ENCODE peak calls at places on chromosomes 11 and 22, in five cellular contexts. X is HepG2, M is IMR-90, O is K562, T is A549. H is an unnamed sample.

GRCh38 chr11:75790986-75791385 is 22.4 kb downstream of the DGAT2 start:
- DNase-seq in X (no peak), M (no peak), O (no peak), T (no peak), H (no peak)

GRCh38 chr22:32469799-32470212 is 4.8 kb upstream of the FBXO7 start:
- DNase-seq in X (no peak), M (peak; percentile 84), O (peak; percentile 49), T (peak; percentile 20), H (no peak)

GRCh38 chr22:38348751-38349496 is 31.7 kb upstream of the CSNK1E start:
- DNase-seq in X (no peak), M (no peak), O (no peak), T (no peak), H (peak; percentile 59)

GRCh38 chr11:12149672-12150225 is 39.4 kb downstream of the MICAL2 start:
- DNase-seq in X (no peak), M (peak; percentile 83), O (peak; percentile 60), T (no peak), H (no peak)

GRCh38 chr11:134512061-134512460 is 100.0 kb upstream of the B3GAT1 start:
- DNase-seq in X (no peak), M (no peak), O (no peak), T (no peak), H (no peak)

GRCh38 chr22:17095538-17095937 is 10.7 kb downstream of the IL17RA start:
- DNase-seq in X (no peak), M (no peak), O (peak; percentile 57), T (no peak), H (no peak)

GRCh38 chr11:72380132-72380503 is 54.2 kb downstream of the CLPB start:
- DNase-seq in X (no peak), M (peak; percentile 12), O (no peak), T (no peak), H (no peak)

GRCh38 chr11:117492578-117493251 is 165.1 kb downstream of the CEP164 start:
- DNase-seq in X (no peak), M (no peak), O (no peak), T (no peak), H (peak; percentile 33)

GRCh38 chr22:46057206-46057605 is 80.2 kb upstream of the WNT7B start:
- DNase-seq in X (no peak), M (no peak), O (no peak), T (no peak), H (no peak)

GRCh38 chr11:92225563-92226308 is 1.1 kb downstream of the FAT3 start:
- DNase-seq in X (no peak), M (no peak), O (no peak), T (no peak), H (no peak)

GRCh38 chr11:76627541-76628082 is 42.9 kb downstream of the LRRC32 start:
- DNase-seq in X (no peak), M (no peak), O (no peak), T (no peak), H (no peak)

GRCh38 chr11:2376751-2377451 is at the start of gene CD81:
- DNase-seq in X (no peak), M (peak; percentile 33), O (peak; percentile 91), T (peak; percentile 32), H (peak; percentile 82)

GRCh38 chr11:120784566-120785251 is 239.2 kb upstream of the TBCEL start:
- DNase-seq in X (no peak), M (no peak), O (no peak), T (no peak), H (no peak)

GRCh38 chr11:34495724-34496377 is 17.7 kb downstream of the ELF5 start:
- DNase-seq in X (peak; percentile 75), M (no peak), O (no peak), T (no peak), H (no peak)

GRCh38 chr11:120184371-120184945 is 26.4 kb upstream of the OAF start:
- DNase-seq in X (no peak), M (no peak), O (no peak), T (no peak), H (peak; percentile 22)

GRCh38 chr22:42905702-42906183 is 48.7 kb upstream of the ARFGAP3 start:
- DNase-seq in X (no peak), M (no peak), O (no peak), T (no peak), H (no peak)

GRCh38 chr11:32173435-32173834 is 82.6 kb downstream of the RCN1 start:
- DNase-seq in X (peak; percentile 38), M (peak; percentile 68), O (no peak), T (peak; percentile 29), H (peak; percentile 29)

GRCh38 chr11:106241601-106242257 is 164.3 kb downstream of the AASDHPPT start:
- DNase-seq in X (no peak), M (no peak), O (no peak), T (no peak), H (no peak)

GRCh38 chr11:110430267-110431211 is 791 bp downstream of the FDX1 start:
- DNase-seq in X (peak; percentile 47), M (peak; percentile 56), O (no peak), T (no peak), H (no peak)

GRCh38 chr11:67308031-67308866 is 4.9 kb downstream of the SSH3 start:
- DNase-seq in X (no peak), M (no peak), O (no peak), T (no peak), H (no peak)

GRCh38 chr22:42561856-42562255 is 8.1 kb downstream of the SERHL2 start:
- DNase-seq in X (no peak), M (no peak), O (no peak), T (no peak), H (no peak)

GRCh38 chr11:120024046-120024445 is 113.9 kb downstream of the TRIM29 start:
- DNase-seq in X (no peak), M (no peak), O (no peak), T (no peak), H (peak; percentile 46)

GRCh38 chr11:31956310-31956709 is 134.6 kb upstream of the RCN1 start:
- DNase-seq in X (no peak), M (peak; percentile 36), O (no peak), T (no peak), H (no peak)

GRCh38 chr11:112085822-112086421 is 634 bp downstream of the TIMM8B start:
- DNase-seq in X (no peak), M (peak; percentile 17), O (peak; percentile 33), T (peak; percentile 28), H (peak; percentile 50)

GRCh38 chr11:57978686-57979531 is 44.8 kb upstream of the OR9Q1 start:
- DNase-seq in X (peak; percentile 77), M (peak; percentile 6), O (no peak), T (no peak), H (no peak)

GRCh38 chr11:126191379-126192073 is 19.9 kb downstream of the RPUSD4 start:
- DNase-seq in X (no peak), M (no peak), O (no peak), T (no peak), H (no peak)

GRCh38 chr11:87421422-87421821 is 383.7 kb downstream of the TMEM135 start:
- DNase-seq in X (peak; percentile 67), M (peak; percentile 87), O (peak; percentile 75), T (peak; percentile 55), H (peak; percentile 44)

GRCh38 chr11:13942908-13943505 is 19.5 kb upstream of the SPON1 start:
- DNase-seq in X (no peak), M (peak; percentile 24), O (no peak), T (no peak), H (no peak)

GRCh38 chr11:43547900-43548381 is 132.6 kb upstream of the HSD17B12 start:
- DNase-seq in X (no peak), M (no peak), O (peak; percentile 89), T (no peak), H (peak; percentile 67)

GRCh38 chr11:9529333-9529648 is 44.2 kb upstream of the WEE1 start:
- DNase-seq in X (no peak), M (no peak), O (peak; percentile 49), T (no peak), H (no peak)

GRCh38 chr22:49205401-49205800 is 622.3 kb downstream of the BRD1 start:
- DNase-seq in X (no peak), M (no peak), O (no peak), T (no peak), H (no peak)

GRCh38 chr11:76787911-76788596 is 4.9 kb downstream of the TSKU start:
- DNase-seq in X (peak; percentile 75), M (peak; percentile 76), O (peak; percentile 78), T (no peak), H (no peak)

DNA sequence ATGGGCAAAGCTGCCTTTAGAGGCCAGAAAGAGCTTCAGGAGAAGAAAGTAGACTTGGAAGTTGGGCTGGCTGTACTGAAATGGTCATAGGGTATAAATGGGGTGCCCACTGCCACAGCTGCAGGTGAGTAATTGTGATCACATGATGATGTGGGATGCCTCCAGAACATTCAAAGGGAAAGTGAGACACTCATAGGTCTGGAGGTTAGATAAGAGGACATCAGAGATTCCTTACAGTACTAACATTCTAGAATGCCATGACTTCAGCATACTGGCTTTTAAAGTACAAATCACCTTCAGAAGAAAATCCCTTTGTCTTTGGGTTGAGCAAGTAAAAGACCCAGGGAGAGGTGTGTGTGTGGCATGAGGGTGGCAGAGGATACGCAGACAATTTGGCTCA is 419.2 kb downstream of the TENM4 start:
- DNase-seq in X (no peak), M (peak; percentile 22), O (no peak), T (no peak), H (no peak)
- TF ChIP-seq MAFK in X (no peak), M (no peak), O (no peak), T (no peak), H (no peak)

GRCh38 chr22:25748140-25748539 is 6.2 kb downstream of the MYO18B start:
- DNase-seq in X (no peak), M (no peak), O (no peak), T (no peak), H (no peak)
- H3K4me1 ChIP-seq in X (peaks cover 37% of the 10 kb centered on the region), M (peaks cover 4% of the 10 kb centered on the region), O (peaks cover 61% of the 10 kb centered on the region), T (peaks cover 45% of the 10 kb centered on the region), H (no peaks in the 10 kb centered on the region)

DNA sequence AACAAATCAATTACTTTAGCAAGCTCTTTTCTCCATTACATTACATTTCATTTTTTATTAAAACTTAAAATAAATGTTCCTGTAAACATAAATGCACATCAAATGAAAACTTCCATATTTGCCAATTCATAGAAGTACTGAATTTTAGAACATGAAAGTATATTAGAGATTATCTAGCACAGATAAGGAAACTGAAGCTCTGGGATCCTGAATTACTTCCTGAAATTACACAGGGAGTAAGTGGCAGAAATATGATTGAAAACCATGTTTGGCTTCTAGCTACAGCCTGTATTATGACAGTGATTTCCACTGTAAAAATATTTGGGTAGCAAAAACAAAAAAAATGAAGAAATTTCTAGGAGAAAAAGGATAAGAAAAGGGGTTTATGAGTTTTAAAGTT is 387.3 kb downstream of the NELL1 start:
- DNase-seq in X (no peak), M (no peak), O (no peak), T (no peak), H (no peak)
- TF ChIP-seq MAFK in X (no peak), M (no peak), O (no peak), T (no peak), H (no peak)

GRCh38 chr22:26648761-26649363 is 8.5 kb upstream of the MIAT start:
- DNase-seq in X (no peak), M (no peak), O (no peak), T (no peak), H (no peak)

GRCh38 chr22:26642465-26643367 is 14.7 kb upstream of the MIAT start:
- DNase-seq in X (no peak), M (no peak), O (peak; percentile 57), T (no peak), H (peak; percentile 64)

GRCh38 chr22:26643368-26644100 is 13.9 kb upstream of the MIAT start:
- DNase-seq in X (no peak), M (no peak), O (no peak), T (no peak), H (no peak)

GRCh38 chr22:26648011-26648497 is 9.3 kb upstream of the MIAT start:
- DNase-seq in X (no peak), M (no peak), O (no peak), T (no peak), H (peak; percentile 88)

GRCh38 chr22:26646158-26646557 is 11.2 kb upstream of the MIAT start:
- DNase-seq in X (no peak), M (peak; percentile 55), O (no peak), T (no peak), H (no peak)
- H3K4me1 ChIP-seq in X (peaks cover 9% of the 10 kb centered on the region), M (peaks cover 9% of the 10 kb centered on the region), O (peaks cover 27% of the 10 kb centered on the region), T (peaks cover 5% of the 10 kb centered on the region), H (peaks cover 68% of the 10 kb centered on the region)